ENCODE peak calls at places on chromosomes 5 and 9, in nine cellular contexts. One of them, this sample, is unnamed.

GRCh38 chr5:76953551-76954382 is 922 bp downstream of the CRHBP start:
- DNase-seq in Panc1: no peak
- DNase-seq in tibial artery: no peak
- DNase-seq in brain microvascular endothelial cell: no peak
- DNase-seq in lung: no peak
- DNase-seq in bronchial epithelial cell: no peak
- DNase-seq in OCI-LY7: no peak
- DNase-seq in lower leg skin: no peak
- DNase-seq in Calu3: peak; percentile 2
- DNase-seq in this sample: no peak

GRCh38 chr9:80191108-80191507 is 619.3 kb downstream of the TLE4 start:
- DNase-seq in OCI-LY7: no peak
- DNase-seq in Calu3: no peak
- DNase-seq in bronchial epithelial cell: no peak
- DNase-seq in Panc1: no peak
- DNase-seq in lower leg skin: no peak
- DNase-seq in lung: no peak
- DNase-seq in brain microvascular endothelial cell: no peak
- DNase-seq in tibial artery: no peak
- DNase-seq in this sample: no peak

GRCh38 chr5:73706963-73707362 is 81.0 kb downstream of the ARHGEF28 start:
- DNase-seq in lower leg skin: no peak
- DNase-seq in Calu3: no peak
- DNase-seq in bronchial epithelial cell: no peak
- DNase-seq in OCI-LY7: no peak
- DNase-seq in brain microvascular endothelial cell: no peak
- DNase-seq in lung: no peak
- DNase-seq in tibial artery: no peak
- DNase-seq in Panc1: no peak
- DNase-seq in this sample: no peak

GRCh38 chr5:176743136-176743827 is 67.1 kb upstream of the UNC5A start:
- DNase-seq in bronchial epithelial cell: no peak
- DNase-seq in Panc1: no peak
- DNase-seq in OCI-LY7: no peak
- DNase-seq in tibial artery: no peak
- DNase-seq in lung: peak; percentile 20
- DNase-seq in brain microvascular endothelial cell: no peak
- DNase-seq in Calu3: peak; percentile 30
- DNase-seq in lower leg skin: no peak
- DNase-seq in this sample: peak; percentile 81

GRCh38 chr9:7258688-7259396 is 501.1 kb downstream of the KDM4C start:
- DNase-seq in Panc1: no peak
- DNase-seq in lung: no peak
- DNase-seq in Calu3: no peak
- DNase-seq in bronchial epithelial cell: no peak
- DNase-seq in brain microvascular endothelial cell: no peak
- DNase-seq in OCI-LY7: no peak
- DNase-seq in tibial artery: no peak
- DNase-seq in lower leg skin: no peak
- DNase-seq in this sample: no peak

GRCh38 chr9:18297532-18297872 is 176.5 kb upstream of the ADAMTSL1 start:
- DNase-seq in bronchial epithelial cell: no peak
- DNase-seq in Calu3: peak; percentile 5
- DNase-seq in lower leg skin: no peak
- DNase-seq in Panc1: no peak
- DNase-seq in tibial artery: no peak
- DNase-seq in brain microvascular endothelial cell: no peak
- DNase-seq in OCI-LY7: peak; percentile 6
- DNase-seq in lung: no peak
- DNase-seq in this sample: no peak

GRCh38 chr9:80078826-80079225 is 507.1 kb downstream of the TLE4 start:
- DNase-seq in brain microvascular endothelial cell: no peak
- DNase-seq in lung: no peak
- DNase-seq in lower leg skin: no peak
- DNase-seq in Calu3: no peak
- DNase-seq in OCI-LY7: no peak
- DNase-seq in bronchial epithelial cell: no peak
- DNase-seq in Panc1: no peak
- DNase-seq in tibial artery: no peak
- DNase-seq in this sample: no peak

GRCh38 chr9:6414291-6414690 is 1.3 kb downstream of the UHRF2 start:
- DNase-seq in Panc1: no peak
- DNase-seq in OCI-LY7: peak; percentile 38
- DNase-seq in tibial artery: no peak
- DNase-seq in brain microvascular endothelial cell: peak; percentile 32
- DNase-seq in lung: no peak
- DNase-seq in Calu3: no peak
- DNase-seq in lower leg skin: no peak
- DNase-seq in bronchial epithelial cell: peak; percentile 28
- DNase-seq in this sample: no peak

GRCh38 chr5:427415-428087 is 15.4 kb upstream of the EXOC3 start:
- DNase-seq in Calu3: no peak
- DNase-seq in lung: no peak
- DNase-seq in OCI-LY7: no peak
- DNase-seq in tibial artery: peak; percentile 56
- DNase-seq in Panc1: no peak
- DNase-seq in brain microvascular endothelial cell: no peak
- DNase-seq in bronchial epithelial cell: no peak
- DNase-seq in lower leg skin: no peak
- DNase-seq in this sample: peak; percentile 81

GRCh38 chr9:129166962-129167557 is 11.0 kb downstream of the IER5L start:
- DNase-seq in Panc1: no peak
- DNase-seq in Calu3: peak; percentile 84
- DNase-seq in lower leg skin: peak; percentile 78
- DNase-seq in lung: peak; percentile 86
- DNase-seq in brain microvascular endothelial cell: peak; percentile 59
- DNase-seq in bronchial epithelial cell: peak; percentile 93
- DNase-seq in tibial artery: peak; percentile 90
- DNase-seq in OCI-LY7: peak; percentile 50
- DNase-seq in this sample: no peak

GRCh38 chr9:94853887-94854286 is 127.4 kb downstream of the AOPEP start:
- DNase-seq in Calu3: no peak
- DNase-seq in brain microvascular endothelial cell: no peak
- DNase-seq in tibial artery: no peak
- DNase-seq in bronchial epithelial cell: peak; percentile 82
- DNase-seq in OCI-LY7: no peak
- DNase-seq in Panc1: no peak
- DNase-seq in lung: no peak
- DNase-seq in lower leg skin: no peak
- DNase-seq in this sample: no peak

GRCh38 chr9:127884427-127884911 is 7.0 kb upstream of the AK1 start:
- DNase-seq in brain microvascular endothelial cell: no peak
- DNase-seq in bronchial epithelial cell: no peak
- DNase-seq in lower leg skin: no peak
- DNase-seq in OCI-LY7: no peak
- DNase-seq in Panc1: no peak
- DNase-seq in Calu3: peak; percentile 84
- DNase-seq in lung: no peak
- DNase-seq in tibial artery: peak; percentile 81
- DNase-seq in this sample: no peak

GRCh38 chr5:176405656-176406435 is 10.5 kb downstream of the CLTB start:
- DNase-seq in OCI-LY7: peak; percentile 58
- DNase-seq in Panc1: no peak
- DNase-seq in lung: no peak
- DNase-seq in bronchial epithelial cell: no peak
- DNase-seq in Calu3: no peak
- DNase-seq in brain microvascular endothelial cell: no peak
- DNase-seq in lower leg skin: no peak
- DNase-seq in tibial artery: peak; percentile 52
- DNase-seq in this sample: no peak

GRCh38 chr9:18396102-18396728 is 77.7 kb upstream of the ADAMTSL1 start:
- DNase-seq in Calu3: peak; percentile 4
- DNase-seq in Panc1: no peak
- DNase-seq in OCI-LY7: peak; percentile 41
- DNase-seq in bronchial epithelial cell: peak; percentile 27
- DNase-seq in lower leg skin: no peak
- DNase-seq in lung: no peak
- DNase-seq in brain microvascular endothelial cell: peak; percentile 30
- DNase-seq in tibial artery: no peak
- DNase-seq in this sample: no peak

GRCh38 chr9:1837453-1838084 is 177.6 kb upstream of the SMARCA2 start:
- DNase-seq in lung: no peak
- DNase-seq in OCI-LY7: peak; percentile 29
- DNase-seq in tibial artery: no peak
- DNase-seq in bronchial epithelial cell: peak; percentile 7
- DNase-seq in Panc1: peak; percentile 18
- DNase-seq in lower leg skin: no peak
- DNase-seq in Calu3: peak; percentile 2
- DNase-seq in brain microvascular endothelial cell: no peak
- DNase-seq in this sample: no peak
- TF ChIP-seq CTCF in lung: no peak
- TF ChIP-seq CTCF in OCI-LY7: peak; percentile 71
- TF ChIP-seq CTCF in tibial artery: peak; percentile 22
- TF ChIP-seq CTCF in bronchial epithelial cell: peak; percentile 30
- TF ChIP-seq CTCF in Panc1: peak; percentile 30
- TF ChIP-seq CTCF in lower leg skin: no peak
- TF ChIP-seq CTCF in Calu3: no peak
- TF ChIP-seq CTCF in brain microvascular endothelial cell: no peak
- TF ChIP-seq CTCF in this sample: peak; percentile 34

DNA sequence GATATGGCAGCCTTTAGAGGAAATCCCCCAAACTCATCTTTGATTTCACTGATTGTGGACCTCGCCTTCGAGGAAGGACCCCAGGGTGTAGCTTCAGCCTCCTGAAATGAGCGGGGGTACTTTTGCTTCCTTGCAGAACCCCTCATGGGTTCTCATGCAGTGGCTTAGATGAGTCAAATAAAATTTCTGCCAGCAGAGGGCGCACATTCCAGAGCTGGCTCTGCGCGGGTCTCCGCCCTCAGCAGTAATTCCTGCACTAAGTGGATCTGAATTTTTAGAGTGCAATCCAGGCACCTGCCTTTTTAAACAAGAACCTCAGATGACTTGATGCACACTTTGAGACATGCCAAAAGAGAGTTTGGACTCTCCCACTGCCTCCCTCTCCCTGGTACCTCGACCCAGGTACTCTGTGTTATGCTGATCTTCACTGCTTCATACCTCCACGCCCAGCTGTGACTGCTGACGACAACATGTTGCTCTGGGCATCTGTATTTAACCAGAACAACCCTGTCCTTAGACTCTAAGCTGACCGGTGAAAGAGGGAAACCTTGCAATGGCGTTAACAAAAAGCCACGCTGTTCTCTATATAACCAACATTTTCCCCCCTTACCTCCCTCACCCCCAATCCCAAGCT is 7.3 kb downstream of the EGFLAM start:
- DNase-seq in OCI-LY7: peak; percentile 50
- DNase-seq in brain microvascular endothelial cell: peak; percentile 65
- DNase-seq in lower leg skin: peak; percentile 44
- DNase-seq in Calu3: peak; percentile 79
- DNase-seq in bronchial epithelial cell: peak; percentile 40
- DNase-seq in Panc1: peak; percentile 30
- DNase-seq in tibial artery: no peak
- DNase-seq in lung: peak; percentile 73
- DNase-seq in this sample: peak; percentile 88
- TF ChIP-seq CTCF in OCI-LY7: peak; percentile 86
- TF ChIP-seq CTCF in brain microvascular endothelial cell: peak; percentile 82
- TF ChIP-seq CTCF in lower leg skin: no peak
- TF ChIP-seq CTCF in Calu3: peak; percentile 75
- TF ChIP-seq CTCF in bronchial epithelial cell: peak; percentile 80
- TF ChIP-seq CTCF in Panc1: peak; percentile 92
- TF ChIP-seq CTCF in tibial artery: peak; percentile 55
- TF ChIP-seq CTCF in lung: peak; percentile 19
- TF ChIP-seq CTCF in this sample: peak; percentile 81

GRCh38 chr5:179530069-179530998 is 20.0 kb upstream of the RUFY1 start:
- DNase-seq in bronchial epithelial cell: no peak
- DNase-seq in lung: peak; percentile 54
- DNase-seq in brain microvascular endothelial cell: peak; percentile 15
- DNase-seq in OCI-LY7: no peak
- DNase-seq in tibial artery: no peak
- DNase-seq in Calu3: no peak
- DNase-seq in Panc1: no peak
- DNase-seq in lower leg skin: no peak
- DNase-seq in this sample: no peak
- TF ChIP-seq CTCF in bronchial epithelial cell: no peak
- TF ChIP-seq CTCF in lung: peak; percentile 14
- TF ChIP-seq CTCF in brain microvascular endothelial cell: peak; percentile 45
- TF ChIP-seq CTCF in OCI-LY7: no peak
- TF ChIP-seq CTCF in tibial artery: no peak
- TF ChIP-seq CTCF in Calu3: no peak
- TF ChIP-seq CTCF in Panc1: no peak
- TF ChIP-seq CTCF in lower leg skin: no peak
- TF ChIP-seq CTCF in this sample: no peak

GRCh38 chr9:2837915-2838314 is 6.0 kb downstream of the PUM3 start:
- DNase-seq in Calu3: no peak
- DNase-seq in Panc1: no peak
- DNase-seq in lower leg skin: no peak
- DNase-seq in brain microvascular endothelial cell: no peak
- DNase-seq in lung: no peak
- DNase-seq in OCI-LY7: no peak
- DNase-seq in tibial artery: no peak
- DNase-seq in bronchial epithelial cell: peak; percentile 28
- DNase-seq in this sample: no peak
- TF ChIP-seq CTCF in Calu3: no peak
- TF ChIP-seq CTCF in Panc1: no peak
- TF ChIP-seq CTCF in lower leg skin: no peak
- TF ChIP-seq CTCF in brain microvascular endothelial cell: no peak
- TF ChIP-seq CTCF in lung: no peak
- TF ChIP-seq CTCF in OCI-LY7: peak; percentile 64
- TF ChIP-seq CTCF in tibial artery: peak; percentile 33
- TF ChIP-seq CTCF in bronchial epithelial cell: no peak
- TF ChIP-seq CTCF in this sample: peak; percentile 53

DNA sequence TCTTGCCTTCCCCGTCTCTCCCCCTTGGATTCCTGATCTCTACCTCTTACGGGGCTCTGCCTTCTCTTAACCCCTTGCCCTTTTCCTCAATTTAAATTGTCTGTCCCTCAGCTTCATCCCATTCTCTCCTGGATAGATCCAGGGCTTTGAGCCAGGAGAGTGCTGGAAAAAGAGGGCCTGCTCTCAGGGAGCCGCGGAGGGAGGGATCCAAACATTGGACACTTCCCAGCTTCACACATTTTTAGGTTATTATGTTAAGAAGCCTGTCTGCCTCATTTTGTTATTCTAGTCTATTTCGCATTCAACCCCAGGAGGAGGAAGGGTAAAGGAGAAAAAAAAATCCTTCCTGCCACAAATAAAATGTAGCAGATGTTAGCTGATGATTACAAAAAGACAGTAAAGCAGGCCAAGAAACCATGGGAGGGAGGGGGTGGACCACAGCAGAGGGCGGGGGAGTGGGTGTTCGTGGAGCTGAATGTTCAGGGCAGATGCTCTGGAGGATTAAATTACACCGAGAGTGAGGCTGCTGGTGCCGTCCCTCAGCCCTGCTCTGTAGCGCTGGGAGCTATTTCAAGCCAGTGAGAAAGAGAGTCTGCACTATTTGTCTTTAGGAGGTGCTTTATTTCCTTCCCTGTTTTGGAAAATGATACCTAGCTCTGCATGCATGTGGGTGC is 60.5 kb upstream of the ZFR start:
- DNase-seq in OCI-LY7: no peak
- DNase-seq in lung: no peak
- DNase-seq in brain microvascular endothelial cell: peak; percentile 81
- DNase-seq in Calu3: no peak
- DNase-seq in lower leg skin: peak; percentile 37
- DNase-seq in bronchial epithelial cell: peak; percentile 8
- DNase-seq in Panc1: no peak
- DNase-seq in tibial artery: peak; percentile 70
- DNase-seq in this sample: peak; percentile 92
- TF ChIP-seq CTCF in OCI-LY7: no peak
- TF ChIP-seq CTCF in lung: no peak
- TF ChIP-seq CTCF in brain microvascular endothelial cell: no peak
- TF ChIP-seq CTCF in Calu3: no peak
- TF ChIP-seq CTCF in lower leg skin: no peak
- TF ChIP-seq CTCF in bronchial epithelial cell: no peak
- TF ChIP-seq CTCF in Panc1: no peak
- TF ChIP-seq CTCF in tibial artery: no peak
- TF ChIP-seq CTCF in this sample: no peak